ENCODE peak calls at places on chromosomes 1 and 21, in nine cellular contexts. Z is NCI-H1417; G is activated CD4-positive, alpha-beta T cell treated with anti-CD3 and anti-CD28 coated beads, Interleukin-2, amount 10 ng/mL, durations not matched to agents 24 days and 14 days; P is Right ventricle myocardium superior; D is ELR; I is RWPE1; J is astrocyte of the spinal cord; Q is epithelial cell of esophagus; S is sigmoid colon. X is an unnamed sample.
A peak's percentile ranks its signal among the peaks of the same experiment; 100 is the strongest.

GRCh38 chr1:204166237-204166636 is at the start of gene REN:
- DNase-seq in J (no peak), P (no peak), I (no peak), S (no peak), Z (no peak), G (no peak), Q (no peak), D (no peak), X (no peak)

GRCh38 chr1:43284065-43284464 is 1.3 kb downstream of the C1orf210 start:
- DNase-seq in G (no peak), S (peak; percentile 42), Q (no peak), Z (no peak), I (no peak), D (no peak), P (no peak), J (no peak), X (no peak)

GRCh38 chr1:205701891-205702290 is 21.6 kb upstream of the SLC45A3 start:
- DNase-seq in D (no peak), Z (no peak), S (no peak), Q (no peak), I (no peak), P (no peak), G (no peak), J (no peak), X (no peak)

GRCh38 chr1:179124866-179125265 is 43.0 kb downstream of the TOR3A start:
- DNase-seq in G (no peak), I (no peak), Z (no peak), P (no peak), Q (peak; percentile 61), D (peak; percentile 89), J (peak; percentile 54), S (no peak), X (peak; percentile 84)

GRCh38 chr1:109996476-109996875 is 11.9 kb downstream of the AHCYL1 start:
- DNase-seq in Z (no peak), D (peak; percentile 95), G (no peak), J (no peak), S (no peak), I (no peak), P (no peak), Q (peak; percentile 39), X (no peak)

GRCh38 chr1:159040206-159040605 is 30.5 kb downstream of the IFI16 start:
- DNase-seq in I (no peak), Q (no peak), J (peak; percentile 30), Z (no peak), G (no peak), D (peak; percentile 53), S (no peak), P (no peak), X (no peak)

GRCh38 chr1:65177457-65177856 is 29.5 kb downstream of the AK4 start:
- DNase-seq in J (peak; percentile 70), Z (no peak), I (peak; percentile 92), G (no peak), P (no peak), D (peak; percentile 87), Q (peak; percentile 90), S (no peak), X (peak; percentile 12)

GRCh38 chr21:39348355-39349210 is at the start of gene HMGN1:
- DNase-seq in J (peak; percentile 91), Z (peak; percentile 96), I (peak; percentile 66), G (peak; percentile 96), D (peak; percentile 87), Q (peak; percentile 92), S (peak; percentile 91), P (peak; percentile 90), X (peak; percentile 87)

GRCh38 chr21:25834376-25834775 is 99.6 kb downstream of the GABPA start:
- DNase-seq in Z (no peak), I (peak; percentile 64), G (no peak), S (no peak), D (peak; percentile 12), J (no peak), Q (peak; percentile 78), P (no peak), X (no peak)

GRCh38 chr1:152870831-152871730 is 7.0 kb upstream of the SMCP start:
- DNase-seq in I (peak; percentile 64), Q (peak; percentile 84), Z (peak; percentile 2), S (no peak), P (no peak), J (peak; percentile 33), D (peak; percentile 66), G (peak; percentile 65), X (peak; percentile 21)

GRCh38 chr1:236289492-236290131 is 7.9 kb upstream of the ERO1B start:
- DNase-seq in P (no peak), D (no peak), J (no peak), Z (peak; percentile 78), S (no peak), Q (no peak), G (no peak), I (no peak), X (no peak)

GRCh38 chr1:156813298-156813697 is 3.4 kb downstream of the SH2D2A start:
- DNase-seq in Z (peak; percentile 28), I (no peak), P (no peak), S (no peak), J (no peak), D (no peak), G (no peak), Q (no peak), X (no peak)

GRCh38 chr1:240508950-240509349 is 103.0 kb downstream of the GREM2 start:
- DNase-seq in G (no peak), P (no peak), S (no peak), Z (no peak), I (no peak), J (no peak), D (no peak), Q (no peak), X (no peak)

GRCh38 chr1:9128161-9128519 is 762 bp downstream of the GPR157 start:
- DNase-seq in G (no peak), J (no peak), Z (no peak), S (peak; percentile 81), D (peak; percentile 33), P (peak; percentile 64), Q (peak; percentile 36), I (peak; percentile 34), X (no peak)

GRCh38 chr1:36400825-36401601 is 3.3 kb upstream of the LSM10 start:
- DNase-seq in G (no peak), S (peak; percentile 87), P (peak; percentile 88), J (peak; percentile 45), Q (no peak), D (peak; percentile 25), I (no peak), Z (no peak), X (peak; percentile 99)

GRCh38 chr1:153683853-153684252 is 5.4 kb downstream of the NPR1 start:
- DNase-seq in Q (peak; percentile 81), J (no peak), P (no peak), Z (no peak), I (no peak), D (peak; percentile 49), S (no peak), G (no peak), X (no peak)

GRCh38 chr1:92476071-92476607 is 10.6 kb downstream of the GFI1 start:
- DNase-seq in Z (peak; percentile 10), P (no peak), G (peak; percentile 90), J (no peak), S (no peak), I (no peak), Q (no peak), D (no peak), X (no peak)

GRCh38 chr1:34684246-34684645 is 70.6 kb upstream of the GJB5 start:
- DNase-seq in G (peak; percentile 57), I (no peak), D (no peak), Z (peak; percentile 43), P (no peak), S (no peak), J (no peak), Q (no peak), X (no peak)

GRCh38 chr1:182575540-182576149 is 13.4 kb downstream of the RNASEL start:
- DNase-seq in J (peak; percentile 35), D (peak; percentile 57), P (no peak), I (peak; percentile 73), Q (peak; percentile 82), G (no peak), S (no peak), Z (no peak), X (no peak)

GRCh38 chr1:108503062-108503740 is 53.1 kb downstream of the NBPF6 start:
- DNase-seq in D (peak; percentile 69), P (no peak), J (peak; percentile 46), I (peak; percentile 25), Q (no peak), G (no peak), Z (no peak), S (no peak), X (no peak)

GRCh38 chr1:154593390-154593789 is 14.6 kb downstream of the ADAR start:
- DNase-seq in Z (no peak), P (no peak), I (no peak), Q (no peak), S (no peak), D (no peak), G (no peak), J (no peak), X (no peak)

GRCh38 chr1:200409203-200409760 is 554 bp downstream of the ZNF281 start:
- DNase-seq in P (peak; percentile 61), J (peak; percentile 57), S (peak; percentile 74), Q (no peak), Z (peak; percentile 55), I (no peak), D (peak; percentile 42), G (peak; percentile 85), X (peak; percentile 38)

GRCh38 chr1:111516008-111516535 is 12.6 kb upstream of the ADORA3 start:
- DNase-seq in I (peak; percentile 8), D (peak; percentile 82), P (peak; percentile 77), S (peak; percentile 71), G (peak; percentile 75), Q (peak; percentile 44), J (peak; percentile 51), Z (no peak), X (peak; percentile 20)

GRCh38 chr1:89692601-89693503 is 59.9 kb downstream of the LRRC8C start:
- DNase-seq in D (peak; percentile 47), Q (no peak), Z (no peak), P (no peak), I (no peak), S (no peak), G (no peak), J (no peak), X (no peak)

GRCh38 chr21:19692231-19692630 is 1288.6 kb upstream of the TMPRSS15 start:
- DNase-seq in S (no peak), G (no peak), P (no peak), Z (no peak), Q (no peak), I (no peak), J (no peak), D (no peak), X (no peak)

GRCh38 chr21:14273736-14274538 is 58.0 kb downstream of the RBM11 start:
- DNase-seq in Z (no peak), J (no peak), G (no peak), Q (peak; percentile 30), I (no peak), D (no peak), S (no peak), P (peak; percentile 79), X (no peak)

GRCh38 chr1:61337981-61338848 is 255.9 kb downstream of the NFIA start:
- DNase-seq in Q (peak; percentile 92), S (peak; percentile 84), P (peak; percentile 68), Z (peak; percentile 60), J (peak; percentile 96), D (peak; percentile 84), G (no peak), I (peak; percentile 89), X (peak; percentile 89)

GRCh38 chr1:47637111-47637685 is 199.4 kb downstream of the FOXD2 start:
- DNase-seq in I (no peak), Z (no peak), J (no peak), P (no peak), D (peak; percentile 27), G (no peak), S (no peak), Q (peak; percentile 12), X (no peak)

GRCh38 chr1:1120096-1120495 is 4.2 kb upstream of the C1orf159 start:
- DNase-seq in S (peak; percentile 49), Z (no peak), J (no peak), Q (no peak), P (peak; percentile 17), G (no peak), D (no peak), I (no peak), X (no peak)

GRCh38 chr21:35203093-35204021 is 154.3 kb upstream of the RUNX1 start:
- DNase-seq in S (no peak), D (peak; percentile 87), G (no peak), Z (no peak), Q (no peak), P (no peak), J (peak; percentile 93), I (no peak), X (no peak)

GRCh38 chr1:58255192-58255591 is 291.3 kb downstream of the OMA1 start:
- DNase-seq in Q (no peak), S (no peak), Z (no peak), G (no peak), D (no peak), I (no peak), J (no peak), P (no peak), X (no peak)